ENCODE peak calls at places on chromosomes 4 and X, in five cellular contexts. J is cardiac muscle cell, M is K562, E is transverse colon, U is IMR-90. X is an unnamed sample.

GRCh38 chr4:152235718-152236117 is 300.2 kb downstream of the FBXW7 start:
- DNase-seq in J (no peak), M (no peak), E (no peak), U (no peak), X (no peak)

GRCh38 chr4:153471691-153472080 is 5.5 kb downstream of the TMEM131L start:
- DNase-seq in J (no peak), M (no peak), E (no peak), U (no peak), X (no peak)

GRCh38 chr4:113555868-113556267 is 205.7 kb downstream of the CAMK2D start:
- DNase-seq in J (peak), M (no peak), E (no peak), U (no peak), X (no peak)

GRCh38 chr4:1409806-1410425 is 3.7 kb upstream of the NKX1-1 start:
- DNase-seq in J (no peak), M (no peak), E (no peak), U (no peak), X (no peak)

GRCh38 chrX:123743312-123743711 is 10.5 kb upstream of the THOC2 start:
- DNase-seq in J (no peak), M (no peak), E (no peak), U (no peak), X (no peak)

GRCh38 chr4:37758226-37758625 is 68.3 kb upstream of the PGM2 start:
- DNase-seq in J (peak), M (no peak), E (no peak), U (peak), X (no peak)

GRCh38 chr4:11228575-11228974 is 200.1 kb downstream of the HS3ST1 start:
- DNase-seq in J (peak), M (no peak), E (no peak), U (no peak), X (no peak)

GRCh38 chr4:83767017-83767541 is 231.2 kb downstream of the GPAT3 start:
- DNase-seq in J (no peak), M (no peak), E (no peak), U (no peak), X (no peak)

GRCh38 chr4:5824635-5825034 is 68.3 kb downstream of the CRMP1 start:
- DNase-seq in J (peak), M (peak), E (no peak), U (peak), X (peak)

GRCh38 chr4:184472540-184473264 is 1.6 kb downstream of the IRF2 start:
- DNase-seq in J (peak), M (peak), E (peak), U (peak), X (peak)

GRCh38 chr4:138062929-138063328 is 179.2 kb downstream of the SLC7A11 start:
- DNase-seq in J (peak), M (no peak), E (no peak), U (peak), X (peak)

GRCh38 chr4:3385719-3386440 is 55.9 kb upstream of the HGFAC start:
- DNase-seq in J (no peak), M (no peak), E (no peak), U (no peak), X (no peak)

GRCh38 chrX:30521440-30522182 is 56.0 kb downstream of the TASL start:
- DNase-seq in J (peak), M (no peak), E (no peak), U (peak), X (no peak)

GRCh38 chr4:145845118-145845517 is 93.5 kb downstream of the ZNF827 start:
- DNase-seq in J (no peak), M (no peak), E (no peak), U (no peak), X (no peak)

GRCh38 chr4:55927776-55928437 is 20.8 kb upstream of the CEP135 start:
- DNase-seq in J (peak), M (no peak), E (no peak), U (peak), X (no peak)

GRCh38 chr4:156594619-156595018 is 377.0 kb downstream of the PDGFC start:
- DNase-seq in J (peak), M (no peak), E (peak), U (no peak), X (no peak)

GRCh38 chr4:183242291-183242690 is 77.8 kb downstream of the CLDN22 start:
- DNase-seq in J (peak), M (no peak), E (no peak), U (no peak), X (no peak)

GRCh38 chr4:179855471-179855870 is 2387.7 kb upstream of the TENM3 start:
- DNase-seq in J (no peak), M (no peak), E (no peak), U (peak), X (no peak)

GRCh38 chr4:157779084-157779483 is 393.7 kb downstream of the GASK1B start:
- DNase-seq in J (no peak), M (no peak), E (no peak), U (no peak), X (no peak)

GRCh38 chr4:129140521-129140920 is 44.6 kb downstream of the C4orf33 start:
- DNase-seq in J (peak), M (no peak), E (no peak), U (no peak), X (no peak)
- TF ChIP-seq CTCF in J (no peak), M (peak), E (no peak), U (no peak), X (no peak)

GRCh38 chr4:22962186-22962786 is 269.5 kb downstream of the GBA3 start:
- DNase-seq in J (peak), M (peak), E (no peak), U (peak), X (peak)
- TF ChIP-seq CTCF in J (peak), M (peak), E (peak), U (peak), X (peak)

GRCh38 chrX:40299502-40300118 is 201.9 kb upstream of the BCOR start:
- DNase-seq in J (no peak), M (no peak), E (no peak), U (no peak), X (no peak)

GRCh38 chrX:40300286-40300890 is 202.6 kb upstream of the BCOR start:
- DNase-seq in J (no peak), M (no peak), E (no peak), U (no peak), X (no peak)

GRCh38 chrX:40303256-40304077 is 205.7 kb upstream of the BCOR start:
- DNase-seq in J (no peak), M (no peak), E (no peak), U (no peak), X (no peak)

GRCh38 chrX:40307871-40308270 is 210.1 kb upstream of the BCOR start:
- DNase-seq in J (no peak), M (no peak), E (no peak), U (no peak), X (no peak)

GRCh38 chrX:40304115-40304514 is 206.4 kb upstream of the BCOR start:
- DNase-seq in J (no peak), M (no peak), E (no peak), U (no peak), X (no peak)
- TF ChIP-seq CTCF in J (no peak), M (no peak), E (no peak), U (no peak), X (no peak)

GRCh38 chr4:26648260-26648659 is 64.4 kb downstream of the TBC1D19 start:
- DNase-seq in J (no peak), M (no peak), E (no peak), U (no peak), X (no peak)
- TF ChIP-seq CTCF in J (no peak), M (no peak), E (no peak), U (no peak), X (no peak)

DNA sequence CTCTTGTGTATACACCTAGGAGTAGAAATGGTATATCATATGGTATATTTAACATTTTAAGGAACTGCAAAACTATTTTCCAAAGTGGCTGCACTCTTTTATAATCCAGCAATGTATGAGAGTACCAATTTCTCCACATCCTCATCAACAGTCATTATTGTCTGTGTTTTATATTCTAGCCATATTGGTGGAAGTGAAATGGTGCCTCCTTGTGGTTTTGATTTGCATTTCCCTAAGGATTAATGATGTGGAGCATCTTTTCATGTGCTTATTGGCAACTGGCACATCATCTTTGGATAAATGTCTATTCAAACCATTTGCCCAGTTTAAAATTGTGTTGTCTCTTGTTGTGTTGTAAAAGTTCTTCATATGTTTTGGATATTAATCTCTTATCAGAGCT is 9.6 kb downstream of the BMP15 start:
- DNase-seq in J (peak), M (peak), E (no peak), U (peak), X (peak)
- TF ChIP-seq CTCF in J (peak), M (peak), E (peak), U (peak), X (no peak)

GRCh38 chrX:15816453-15816838 is 26.2 kb downstream of the ZRSR2 start:
- DNase-seq in J (no peak), M (no peak), E (no peak), U (peak), X (no peak)
- TF ChIP-seq CTCF in J (no peak), M (no peak), E (no peak), U (no peak), X (no peak)

DNA sequence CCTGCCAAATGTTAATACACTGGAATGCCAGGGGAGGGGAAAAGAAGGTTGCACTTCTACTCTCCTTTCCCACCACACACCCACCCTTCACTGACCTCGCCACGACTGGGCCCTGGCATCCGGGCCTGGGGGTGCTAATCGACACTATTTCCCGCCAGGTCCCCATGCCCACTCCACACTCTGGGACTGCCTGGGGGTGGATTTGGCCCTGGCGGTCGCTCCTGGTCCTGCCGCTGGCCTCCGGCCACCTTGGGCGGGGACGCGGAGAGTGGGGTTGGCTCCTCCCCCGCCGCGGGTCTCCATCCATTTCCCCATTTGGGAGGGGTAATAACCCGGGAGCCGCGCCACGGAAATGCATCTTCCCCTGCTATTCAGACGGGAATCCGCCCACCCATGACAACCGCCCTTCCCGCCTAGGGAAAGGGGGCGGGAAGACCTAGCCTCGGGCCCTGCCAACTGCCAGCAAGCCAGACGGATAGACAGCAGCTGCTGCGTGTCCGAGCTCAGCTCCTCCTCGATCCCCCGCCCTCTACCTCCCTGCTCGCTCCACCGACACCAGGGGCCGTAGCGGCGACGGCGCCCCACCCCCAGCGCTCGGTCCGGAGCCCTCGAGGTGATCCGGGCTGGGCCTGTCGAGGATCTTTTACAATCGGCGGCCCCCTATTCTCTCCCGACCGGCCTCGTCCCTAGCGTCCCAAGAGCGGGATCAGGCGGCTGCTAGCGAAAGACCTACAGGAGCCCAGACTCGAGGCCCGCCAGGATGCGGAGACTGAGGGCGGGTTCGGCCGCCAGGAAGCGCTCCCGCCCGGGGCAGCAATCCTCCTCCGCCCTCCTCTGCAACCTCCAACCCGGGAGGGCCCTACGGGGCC is 78.0 kb downstream of the RLIM start:
- DNase-seq in J (peak), M (peak), E (peak), U (peak), X (peak)
- TF ChIP-seq CTCF in J (peak), M (no peak), E (peak), U (peak), X (no peak)

GRCh38 chr4:123623611-123624010 is 227.0 kb downstream of the SPRY1 start:
- DNase-seq in J (no peak), M (no peak), E (no peak), U (no peak), X (no peak)
- TF ChIP-seq CTCF in J (no peak), M (no peak), E (no peak), U (no peak), X (no peak)

X was measured in endothelial cell.